ENCODE peak calls at places on chromosomes 5 and 9, in eight cellular contexts. U, R, N, W, E, C, S and O are unnamed samples.

GRCh38 chr5:78534148-78535009 is 114.2 kb downstream of the LHFPL2 start:
- DNase-seq in U (peak), R (no peak), N (no peak), W (no peak), E (peak), C (no peak), S (no peak), O (no peak)

GRCh38 chr5:176647870-176648466 is 684 bp downstream of the TSPAN17 start:
- DNase-seq in U (peak), R (no peak), N (peak), W (no peak), E (peak), C (no peak), S (no peak), O (no peak)

GRCh38 chr9:33813712-33814641 is 3.0 kb upstream of the UBE2R2 start:
- DNase-seq in U (peak), R (peak), N (peak), W (no peak), E (peak), C (peak), S (no peak), O (no peak)

GRCh38 chr9:98367923-98368322 is 112.5 kb upstream of the TBC1D2 start:
- DNase-seq in U (no peak), R (no peak), N (no peak), W (no peak), E (no peak), C (no peak), S (no peak), O (no peak)

GRCh38 chr5:161549106-161549505 is 2.6 kb upstream of the GABRB2 start:
- DNase-seq in U (peak), R (no peak), N (no peak), W (no peak), E (no peak), C (no peak), S (peak), O (no peak)

GRCh38 chr9:19154135-19154612 is 26.9 kb upstream of the PLIN2 start:
- DNase-seq in U (no peak), R (no peak), N (peak), W (no peak), E (peak), C (no peak), S (no peak), O (no peak)

GRCh38 chr5:140561753-140562523 is 2.5 kb downstream of the APBB3 start:
- DNase-seq in U (peak), R (no peak), N (no peak), W (no peak), E (no peak), C (no peak), S (no peak), O (no peak)

GRCh38 chr5:87850843-87851242 is 417.8 kb downstream of the TMEM161B start:
- DNase-seq in U (no peak), R (no peak), N (no peak), W (no peak), E (no peak), C (no peak), S (no peak), O (no peak)

GRCh38 chr5:172768573-172769323 is 2.2 kb downstream of the DUSP1 start:
- DNase-seq in U (no peak), R (no peak), N (no peak), W (peak), E (peak), C (no peak), S (no peak), O (no peak)

GRCh38 chr9:121350993-121351561 is 19.0 kb downstream of the STOM start:
- DNase-seq in U (peak), R (no peak), N (no peak), W (peak), E (peak), C (no peak), S (peak), O (no peak)

GRCh38 chr9:20477940-20478620 is 144.2 kb downstream of the MLLT3 start:
- DNase-seq in U (no peak), R (no peak), N (no peak), W (no peak), E (no peak), C (no peak), S (no peak), O (no peak)

GRCh38 chr5:97778451-97778850 is 595.4 kb upstream of the RIOK2 start:
- DNase-seq in U (no peak), R (no peak), N (no peak), W (no peak), E (peak), C (no peak), S (no peak), O (no peak)

GRCh38 chr5:81202652-81203051 is 30.5 kb upstream of the CKMT2 start:
- DNase-seq in U (no peak), R (no peak), N (no peak), W (no peak), E (no peak), C (no peak), S (no peak), O (no peak)

GRCh38 chr9:38232895-38233294 is 159.6 kb upstream of the ALDH1B1 start:
- DNase-seq in U (no peak), R (no peak), N (no peak), W (no peak), E (no peak), C (no peak), S (no peak), O (no peak)

GRCh38 chr5:180313677-180314076 is 21.8 kb upstream of the MAPK9 start:
- DNase-seq in U (peak), R (peak), N (peak), W (no peak), E (no peak), C (no peak), S (no peak), O (peak)

GRCh38 chr5:359301-359897 is 37.9 kb downstream of the AHRR start:
- DNase-seq in U (no peak), R (no peak), N (no peak), W (no peak), E (no peak), C (no peak), S (no peak), O (no peak)

GRCh38 chr9:87359958-87360601 is 137.6 kb upstream of the DAPK1 start:
- DNase-seq in U (no peak), R (no peak), N (no peak), W (no peak), E (no peak), C (no peak), S (no peak), O (no peak)

GRCh38 chr5:74954919-74955318 is 88.7 kb upstream of the FAM169A start:
- DNase-seq in U (no peak), R (no peak), N (no peak), W (peak), E (peak), C (no peak), S (no peak), O (no peak)

GRCh38 chr9:71519098-71519497 is 249.2 kb downstream of the CEMIP2 start:
- DNase-seq in U (no peak), R (no peak), N (no peak), W (no peak), E (no peak), C (no peak), S (no peak), O (no peak)

GRCh38 chr5:32027717-32028321 is 146.3 kb downstream of the GOLPH3 start:
- DNase-seq in U (no peak), R (no peak), N (peak), W (peak), E (peak), C (no peak), S (no peak), O (no peak)

GRCh38 chr9:127805620-127806019 is 2.9 kb downstream of the FPGS start:
- DNase-seq in U (no peak), R (peak), N (peak), W (no peak), E (peak), C (peak), S (no peak), O (no peak)

GRCh38 chr5:74376187-74376586 is 264.3 kb downstream of the ENC1 start:
- DNase-seq in U (no peak), R (no peak), N (no peak), W (no peak), E (no peak), C (no peak), S (no peak), O (no peak)

GRCh38 chr5:56055287-56055686 is 60.5 kb upstream of the IL6ST start:
- DNase-seq in U (no peak), R (no peak), N (no peak), W (no peak), E (no peak), C (no peak), S (no peak), O (no peak)